ENCODE peak calls at places on chromosomes 11 and 22, in five cellular contexts. Q, Y, N, D and M are unnamed samples.

GRCh38 chr22:28934026-28934425 is 50.7 kb downstream of the ZNRF3 start:
- DNase-seq in Q (no peak), Y (no peak), N (no peak), D (no peak), M (no peak)

GRCh38 chr11:36027731-36028130 is 83.9 kb downstream of the LDLRAD3 start:
- DNase-seq in Q (no peak), Y (no peak), N (no peak), D (no peak), M (no peak)

GRCh38 chr22:49086606-49087157 is 741.0 kb downstream of the BRD1 start:
- DNase-seq in Q (no peak), Y (no peak), N (no peak), D (no peak), M (no peak)

GRCh38 chr22:31739795-31740201 is 10.1 kb downstream of the PRR14L start:
- DNase-seq in Q (no peak), Y (no peak), N (no peak), D (no peak), M (no peak)

GRCh38 chr11:62427630-62428233 is 8.9 kb downstream of the SCGB1A1 start:
- DNase-seq in Q (peak; percentile 35), Y (no peak), N (no peak), D (peak; percentile 47), M (no peak)

GRCh38 chr11:130478204-130478701 is 29.8 kb downstream of the ADAMTS15 start:
- DNase-seq in Q (peak; percentile 79), Y (no peak), N (peak; percentile 16), D (peak; percentile 55), M (no peak)

GRCh38 chr11:66637557-66638176 is 836 bp upstream of the RBM4 start:
- DNase-seq in Q (no peak), Y (no peak), N (peak; percentile 56), D (no peak), M (no peak)

GRCh38 chr11:130122141-130122575 is 37.4 kb upstream of the ST14 start:
- DNase-seq in Q (peak; percentile 21), Y (peak; percentile 41), N (no peak), D (no peak), M (no peak)

GRCh38 chr11:2101171-2101675 is 38.0 kb downstream of the IGF2 start:
- DNase-seq in Q (no peak), Y (no peak), N (no peak), D (peak; percentile 22), M (no peak)

GRCh38 chr22:32076726-32077550 is 33.9 kb downstream of the SLC5A1 start:
- DNase-seq in Q (no peak), Y (no peak), N (no peak), D (no peak), M (no peak)

GRCh38 chr11:44605068-44605708 is 39.7 kb downstream of the CD82 start:
- DNase-seq in Q (no peak), Y (no peak), N (no peak), D (no peak), M (no peak)
- H2AFZ ChIP-seq in Q (no peak overlapping the region), Y (no peak overlapping the region), N (no peak overlapping the region), D (no peak overlapping the region), M (no peak overlapping the region)

DNA sequence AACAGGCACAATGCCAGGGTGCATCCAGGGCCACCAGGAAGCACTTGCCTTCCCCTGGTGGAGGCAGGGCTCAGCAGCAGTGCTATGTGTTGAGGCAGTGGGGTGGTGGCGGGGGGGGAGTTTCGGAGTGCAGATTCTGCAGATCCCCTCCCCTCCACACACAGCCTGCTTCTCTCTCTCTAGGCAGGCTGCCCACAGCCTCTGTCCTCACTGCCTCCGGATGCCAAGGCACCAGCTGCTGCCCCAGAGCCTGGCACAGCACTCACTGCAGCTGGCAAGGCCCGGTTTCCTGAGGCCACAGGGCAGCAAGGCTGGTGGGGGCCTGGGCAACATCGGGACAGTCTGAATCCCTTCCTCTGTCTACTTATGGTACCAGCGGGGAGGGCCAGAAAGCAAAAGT is 35.8 kb downstream of the NRXN2 start:
- DNase-seq in Q (no peak), Y (no peak), N (no peak), D (no peak), M (no peak)
- TF ChIP-seq CTCF in Q (no peak), Y (no peak), N (no peak), D (no peak), M (no peak)

GRCh38 chr11:126256216-126256615 is 12.5 kb downstream of the SRPRA start:
- DNase-seq in Q (no peak), Y (no peak), N (no peak), D (no peak), M (no peak)

GRCh38 chr11:126262216-126262615 is 6.5 kb downstream of the SRPRA start:
- DNase-seq in Q (no peak), Y (no peak), N (no peak), D (no peak), M (no peak)

GRCh38 chr11:126257144-126257543 is 11.6 kb downstream of the SRPRA start:
- DNase-seq in Q (no peak), Y (no peak), N (no peak), D (no peak), M (no peak)

GRCh38 chr11:126254819-126255218 is 13.9 kb downstream of the SRPRA start:
- DNase-seq in Q (no peak), Y (no peak), N (no peak), D (no peak), M (no peak)

GRCh38 chr11:126257764-126258163 is 10.9 kb downstream of the SRPRA start:
- DNase-seq in Q (no peak), Y (no peak), N (no peak), D (no peak), M (no peak)
- TF ChIP-seq EZH2phosphoT487 in Q (no peak), Y (no peak), N (no peak), D (no peak), M (no peak)

GRCh38 chr22:40043793-40044101 is 49.0 kb downstream of the FAM83F start:
- DNase-seq in Q (no peak), Y (no peak), N (no peak), D (no peak), M (no peak)
- H2AFZ ChIP-seq in Q (peak overlapping the region; percentile 88), Y (peak overlapping the region; percentile 76), N (peak overlapping the region; percentile 64), D (peak overlapping the region; percentile 96), M (peak overlapping the region; percentile 63)